ENCODE peak calls at places on chromosomes 5 and 9, in eight cellular contexts. V is A549, P is upper lobe of left lung, B is HCT116, N is GM12878, C is right lobe of liver, W is heart left ventricle, R is IMR-90. M is an unnamed sample.
A peak's percentile ranks its signal among the peaks of the same experiment; 100 is the strongest.

GRCh38 chr5:61298066-61298465 is 34.0 kb upstream of the ZSWIM6 start:
- ATAC-seq in P (no peak), N (no peak), W (no peak), B (no peak), C (no peak), R (no peak), V (no peak), M (no peak)

GRCh38 chr9:38278457-38278856 is 114.0 kb upstream of the ALDH1B1 start:
- ATAC-seq in P (no peak), W (no peak), V (no peak), R (no peak), N (no peak), C (no peak), B (no peak), M (no peak)

GRCh38 chr5:149423287-149424268 is 44.5 kb upstream of the IL17B start:
- ATAC-seq in C (no peak), W (peak; percentile 78), V (no peak), R (peak; percentile 65), P (peak; percentile 39), B (no peak), N (no peak), M (peak; percentile 5)

GRCh38 chr5:139457653-139458306 is 4.8 kb downstream of the ECSCR start:
- ATAC-seq in N (peak; percentile 59), V (no peak), C (no peak), B (no peak), P (no peak), W (no peak), R (no peak), M (no peak)

GRCh38 chr5:101977729-101978345 is 318.2 kb downstream of the SLCO4C1 start:
- ATAC-seq in C (peak; percentile 87), R (no peak), V (no peak), W (no peak), B (peak; percentile 65), P (peak; percentile 64), N (peak; percentile 80), M (no peak)

GRCh38 chr9:137664676-137665075 is 45.9 kb downstream of the EHMT1 start:
- ATAC-seq in V (peak; percentile 62), C (peak; percentile 84), W (no peak), P (no peak), B (no peak), N (no peak), R (no peak), M (no peak)

GRCh38 chr9:134870746-134871667 is 9.6 kb upstream of the FCN2 start:
- ATAC-seq in N (no peak), P (peak; percentile 25), V (no peak), W (no peak), C (no peak), R (peak; percentile 12), B (no peak), M (no peak)

GRCh38 chr5:39411051-39411450 is 13.7 kb downstream of the DAB2 start:
- ATAC-seq in B (no peak), W (peak; percentile 63), V (peak; percentile 56), N (no peak), C (no peak), P (peak; percentile 68), R (peak; percentile 66), M (peak; percentile 67)

GRCh38 chr9:132703336-132703735 is 33.1 kb downstream of the GTF3C4 start:
- ATAC-seq in V (no peak), W (no peak), C (no peak), N (no peak), B (no peak), R (peak; percentile 63), P (peak; percentile 41), M (no peak)

GRCh38 chr5:150053231-150053626 is 33.1 kb downstream of the CSF1R start:
- ATAC-seq in V (no peak), P (peak; percentile 39), W (no peak), N (no peak), R (peak; percentile 82), C (no peak), B (no peak), M (no peak)

GRCh38 chr5:116004248-116004647 is 28.0 kb upstream of the ARL14EPL start:
- ATAC-seq in B (no peak), W (no peak), P (no peak), R (no peak), C (no peak), N (no peak), V (no peak), M (no peak)

GRCh38 chr5:129114539-129115193 is 20.1 kb downstream of the ISOC1 start:
- ATAC-seq in C (no peak), N (no peak), P (no peak), B (no peak), R (no peak), W (no peak), V (no peak), M (no peak)

GRCh38 chr5:96870094-96871021 is 5.9 kb upstream of the ERAP2 start:
- ATAC-seq in V (no peak), P (no peak), B (no peak), N (peak; percentile 86), R (no peak), C (no peak), W (no peak), M (no peak)

GRCh38 chr9:134065720-134066419 is 2.0 kb downstream of the BRD3 start:
- ATAC-seq in W (peak; percentile 32), V (no peak), P (no peak), N (peak; percentile 80), R (peak; percentile 12), B (no peak), C (peak; percentile 20), M (no peak)

GRCh38 chr9:134656334-134657034 is 14.9 kb downstream of the COL5A1 start:
- ATAC-seq in R (no peak), C (peak; percentile 25), V (peak; percentile 70), W (no peak), N (no peak), P (no peak), B (peak; percentile 86), M (no peak)

GRCh38 chr9:95061916-95062600 is 255.5 kb downstream of the FANCC start:
- ATAC-seq in W (no peak), R (no peak), P (no peak), V (no peak), B (no peak), N (no peak), C (no peak), M (no peak)

GRCh38 chr5:62504129-62504528 is 74.5 kb upstream of the LRRC70 start:
- ATAC-seq in C (no peak), R (no peak), B (no peak), P (no peak), N (no peak), V (no peak), W (no peak), M (no peak)

GRCh38 chr5:95066048-95066447 is 218.8 kb downstream of the MCTP1 start:
- ATAC-seq in B (no peak), C (no peak), V (no peak), P (no peak), N (no peak), R (no peak), W (no peak), M (no peak)

GRCh38 chr9:126421567-126422428 is 95.2 kb downstream of the MVB12B start:
- ATAC-seq in N (no peak), W (no peak), B (no peak), V (no peak), R (no peak), P (no peak), C (no peak), M (no peak)

GRCh38 chr9:86080112-86080579 is 19.2 kb downstream of the GOLM1 start:
- ATAC-seq in R (no peak), V (no peak), P (no peak), W (no peak), N (no peak), C (no peak), B (no peak), M (no peak)

GRCh38 chr9:133589454-133590227 is 19.5 kb downstream of the FAM163B start:
- ATAC-seq in C (no peak), R (no peak), P (no peak), V (no peak), W (no peak), B (peak; percentile 88), N (no peak), M (no peak)

GRCh38 chr9:7369384-7369821 is 430.2 kb downstream of the DMAC1 start:
- ATAC-seq in B (no peak), P (no peak), V (no peak), W (no peak), R (no peak), C (peak; percentile 88), N (no peak), M (no peak)

DNA sequence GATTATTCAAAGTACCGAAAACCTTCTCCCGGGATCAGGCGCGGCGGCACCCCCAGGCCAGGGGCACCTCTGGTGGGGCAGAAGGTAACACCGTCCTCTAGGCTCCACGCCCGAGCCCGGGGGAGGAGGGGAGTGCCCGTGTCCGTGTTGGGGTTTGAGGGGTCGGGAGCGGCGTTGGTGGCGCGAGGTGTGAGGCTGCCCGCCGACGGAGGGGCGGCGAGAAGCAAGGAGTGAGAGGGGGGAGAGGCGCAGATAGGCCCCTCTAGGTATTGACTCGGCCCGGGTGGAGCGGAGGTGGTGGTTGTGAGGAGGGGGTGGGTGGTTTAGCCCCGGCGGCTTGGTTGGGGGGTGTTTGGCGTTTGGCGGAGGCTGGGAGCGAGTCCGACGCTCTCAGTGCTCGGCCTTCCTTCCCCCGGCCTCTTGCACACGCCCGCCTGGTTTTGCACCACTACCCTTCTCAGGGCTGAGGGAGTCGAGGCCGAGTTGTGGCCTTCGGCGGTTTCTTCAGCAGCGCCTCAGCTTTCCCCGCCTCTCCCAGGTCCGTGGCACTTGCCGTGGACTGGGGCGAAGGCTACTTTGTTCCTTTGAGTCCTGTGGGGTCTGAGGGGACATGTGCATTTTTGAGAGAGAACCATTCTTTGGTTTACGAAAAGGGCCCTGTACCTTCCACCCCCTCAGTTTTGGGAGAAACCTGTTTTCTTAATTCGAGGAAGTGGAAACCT is 430 bp downstream of the GPBP1 start:
- ATAC-seq in C (peak; percentile 15), V (peak; percentile 44), W (peak; percentile 8), R (peak; percentile 1), N (peak; percentile 16), P (peak; percentile 27), B (peak; percentile 21), M (peak; percentile 4)
- TF ChIP-seq POLR2A in C (no peak), V (peak; percentile 36), W (no peak), R (no peak), N (peak; percentile 86), P (no peak), B (no peak), M (no peak)

DNA sequence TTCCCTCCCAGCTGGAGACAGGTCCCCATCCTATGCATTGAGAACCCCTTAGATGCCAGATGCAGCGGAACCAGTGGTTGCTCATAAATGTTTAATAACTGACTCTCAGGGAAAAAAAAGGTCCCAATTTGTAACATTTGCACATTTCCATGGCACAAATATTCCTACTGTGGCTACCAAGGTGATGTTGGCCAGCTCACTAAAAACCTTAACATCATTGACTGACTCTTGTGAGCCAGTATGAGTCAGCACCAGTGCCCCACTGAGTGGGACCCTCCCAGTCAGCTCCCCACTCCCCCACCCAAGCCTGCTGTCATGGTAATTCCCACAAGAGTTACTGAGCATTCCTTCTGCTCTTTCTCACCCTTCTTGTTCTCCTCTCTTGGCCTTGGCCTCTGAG is 26.9 kb upstream of the FGD3 start:
- ATAC-seq in N (no peak), V (no peak), P (no peak), W (no peak), B (no peak), C (no peak), R (no peak), M (no peak)
- TF ChIP-seq POLR2A in N (no peak), V (no peak), P (no peak), W (no peak), B (no peak), C (no peak), R (no peak), M (no peak)

GRCh38 chr5:144325532-144325931 is 154.9 kb downstream of the KCTD16 start:
- ATAC-seq in P (no peak), W (no peak), C (no peak), N (no peak), V (no peak), R (no peak), B (no peak), M (no peak)
- TF ChIP-seq POLR2A in P (no peak), W (no peak), C (no peak), N (no peak), V (no peak), R (no peak), B (no peak), M (no peak)

GRCh38 chr5:57172466-57172961 is 1.3 kb upstream of the GPBP1 start:
- ATAC-seq in R (no peak), V (no peak), C (no peak), P (no peak), B (no peak), W (no peak), N (no peak), M (no peak)
- TF ChIP-seq POLR2A in R (no peak), V (no peak), C (no peak), P (no peak), B (no peak), W (no peak), N (no peak), M (no peak)

M was measured in gastroesophageal sphincter.